ENCODE peak calls at places on chromosomes 13 and 19, in four cellular contexts. B, Y, O and A are unnamed samples.
A peak's percentile ranks its signal among the peaks of the same experiment; 100 is the strongest.

GRCh38 chr13:35512271-35512920 is 35.9 kb upstream of the MAB21L1 start:
- DNase-seq in B (no peak), Y (no peak), O (no peak), A (no peak)

GRCh38 chr13:79937311-79938243 is 403.3 kb downstream of the SPRY2 start:
- DNase-seq in B (no peak), Y (no peak), O (no peak), A (no peak)

GRCh38 chr19:49879243-49879960 is 1.9 kb downstream of the TBC1D17 start:
- DNase-seq in B (no peak), Y (no peak), O (no peak), A (peak; percentile 73)

GRCh38 chr13:50227356-50227755 is 212.1 kb downstream of the KCNRG start:
- DNase-seq in B (no peak), Y (no peak), O (no peak), A (no peak)

GRCh38 chr13:108407495-108407894 is 138.0 kb downstream of the TNFSF13B start:
- DNase-seq in B (peak; percentile 2), Y (no peak), O (no peak), A (no peak)

GRCh38 chr13:73110814-73111213 is 52.0 kb downstream of the KLF5 start:
- DNase-seq in B (no peak), Y (no peak), O (no peak), A (no peak)

GRCh38 chr13:29935309-29935981 is 85.0 kb upstream of the UBL3 start:
- DNase-seq in B (peak; percentile 74), Y (no peak), O (no peak), A (no peak)

GRCh38 chr19:44951179-44952159 is 3.7 kb upstream of the CLPTM1 start:
- DNase-seq in B (no peak), Y (peak; percentile 87), O (peak; percentile 85), A (peak; percentile 85)

GRCh38 chr13:93249259-93249917 is 22.8 kb downstream of the GPC6 start:
- DNase-seq in B (no peak), Y (peak; percentile 52), O (peak; percentile 90), A (peak; percentile 58)

GRCh38 chr13:26880741-26881140 is 120.2 kb upstream of the GPR12 start:
- DNase-seq in B (no peak), Y (no peak), O (no peak), A (no peak)

GRCh38 chr19:49085868-49086232 is 599 bp downstream of the SNRNP70 start:
- DNase-seq in B (no peak), Y (no peak), O (no peak), A (no peak)

GRCh38 chr19:49019242-49019932 is 2.5 kb upstream of the LHB start:
- DNase-seq in B (no peak), Y (peak; percentile 91), O (peak; percentile 67), A (peak; percentile 74)

GRCh38 chr19:18002347-18002850 is 5.6 kb upstream of the ARRDC2 start:
- DNase-seq in B (no peak), Y (no peak), O (no peak), A (no peak)

GRCh38 chr19:13056052-13056660 is 46.5 kb downstream of the LYL1 start:
- DNase-seq in B (no peak), Y (no peak), O (no peak), A (no peak)

GRCh38 chr19:18908917-18909619 is 10.1 kb downstream of the COPE start:
- DNase-seq in B (no peak), Y (no peak), O (no peak), A (no peak)

GRCh38 chr13:34435338-34435737 is 506.7 kb upstream of the NBEA start:
- DNase-seq in B (no peak), Y (no peak), O (no peak), A (no peak)

GRCh38 chr13:111112196-111112595 is 2.9 kb upstream of the ARHGEF7 start:
- DNase-seq in B (no peak), Y (no peak), O (no peak), A (no peak)

GRCh38 chr19:34732548-34733255 is 1.3 kb upstream of the ZNF181 start:
- DNase-seq in B (no peak), Y (peak; percentile 67), O (no peak), A (no peak)

GRCh38 chr19:4575267-4575793 is 15.8 kb upstream of the SEMA6B start:
- DNase-seq in B (no peak), Y (peak; percentile 73), O (peak; percentile 70), A (peak; percentile 94)

GRCh38 chr19:12946092-12946845 is 607 bp downstream of the RAD23A start:
- DNase-seq in B (no peak), Y (peak; percentile 85), O (peak; percentile 71), A (peak; percentile 67)

GRCh38 chr13:73168993-73169401 is 110.2 kb downstream of the KLF5 start:
- DNase-seq in B (no peak), Y (no peak), O (no peak), A (no peak)

GRCh38 chr13:38902551-38902950 is 88.1 kb downstream of the STOML3 start:
- DNase-seq in B (no peak), Y (no peak), O (no peak), A (no peak)

GRCh38 chr19:28359819-28360414 is 853.0 kb downstream of the UQCRFS1 start:
- DNase-seq in B (no peak), Y (no peak), O (no peak), A (no peak)

GRCh38 chr13:109784590-109785140 is 1.7 kb downstream of the IRS2 start:
- DNase-seq in B (no peak), Y (no peak), O (no peak), A (no peak)

GRCh38 chr13:112752711-112753541 is 63.1 kb downstream of the ATP11A start:
- DNase-seq in B (no peak), Y (no peak), O (no peak), A (peak; percentile 8)

GRCh38 chr13:25927363-25927762 is 124.5 kb downstream of the SHISA2 start:
- DNase-seq in B (no peak), Y (no peak), O (no peak), A (no peak)

GRCh38 chr13:78382481-78382880 is 220.9 kb downstream of the POU4F1 start:
- DNase-seq in B (no peak), Y (no peak), O (no peak), A (no peak)

DNA sequence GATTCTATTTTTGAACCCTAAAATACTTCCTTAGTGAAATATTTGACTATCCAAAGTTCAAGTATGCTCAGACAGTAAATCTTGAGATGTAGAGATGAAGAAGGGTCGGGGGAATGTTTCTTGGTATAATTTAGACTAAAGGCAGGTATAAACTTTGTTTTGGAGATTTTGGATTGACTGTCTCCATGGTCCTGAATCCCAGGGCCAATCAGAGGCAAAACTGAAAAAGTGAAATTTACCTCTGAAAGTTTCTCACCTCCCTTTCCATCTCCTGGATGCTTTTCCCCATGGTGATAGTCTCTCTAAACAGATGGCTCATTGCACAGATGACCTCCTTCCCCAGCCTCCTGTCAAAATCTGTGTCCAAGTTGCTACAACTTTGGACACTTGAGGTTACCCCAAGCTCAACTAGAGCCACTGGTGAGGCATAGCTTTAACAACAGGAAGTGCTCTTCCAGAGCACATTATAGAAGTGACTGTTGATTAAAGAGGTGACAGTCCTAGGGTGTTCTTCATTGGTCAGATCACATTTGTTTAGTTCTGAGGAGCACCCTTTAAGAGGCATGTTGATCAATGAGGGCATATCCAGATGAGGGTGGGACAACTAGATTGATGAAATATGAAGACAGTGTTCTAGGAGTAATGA is 128.4 kb downstream of the AKAP11 start:
- DNase-seq in B (no peak), Y (no peak), O (no peak), A (no peak)
- TF ChIP-seq REST in B (peak; percentile 62), Y (no peak), O (no peak), A (peak; percentile 28)

GRCh38 chr19:6720369-6721112 is at the start of gene C3:
- DNase-seq in B (no peak), Y (peak; percentile 44), O (peak; percentile 96), A (peak; percentile 62)
- TF ChIP-seq KDM1A in B (no peak), Y (no peak), O (peak; percentile 62), A (no peak)

GRCh38 chr13:60572003-60572792 is 175.2 kb downstream of the TDRD3 start:
- DNase-seq in B (no peak), Y (no peak), O (peak; percentile 83), A (no peak)
- TF ChIP-seq BHLHE40 in B (no peak), Y (no peak), O (peak; percentile 45), A (no peak)

GRCh38 chr19:57668635-57669034 is at the start of gene ZSCAN4:
- DNase-seq in B (no peak), Y (no peak), O (no peak), A (no peak)

GRCh38 chr19:57667220-57667619 is 1.5 kb upstream of the ZSCAN4 start:
- DNase-seq in B (no peak), Y (no peak), O (no peak), A (no peak)

GRCh38 chr19:57665261-57665806 is 3.4 kb upstream of the ZSCAN4 start:
- DNase-seq in B (no peak), Y (no peak), O (no peak), A (no peak)

DNA sequence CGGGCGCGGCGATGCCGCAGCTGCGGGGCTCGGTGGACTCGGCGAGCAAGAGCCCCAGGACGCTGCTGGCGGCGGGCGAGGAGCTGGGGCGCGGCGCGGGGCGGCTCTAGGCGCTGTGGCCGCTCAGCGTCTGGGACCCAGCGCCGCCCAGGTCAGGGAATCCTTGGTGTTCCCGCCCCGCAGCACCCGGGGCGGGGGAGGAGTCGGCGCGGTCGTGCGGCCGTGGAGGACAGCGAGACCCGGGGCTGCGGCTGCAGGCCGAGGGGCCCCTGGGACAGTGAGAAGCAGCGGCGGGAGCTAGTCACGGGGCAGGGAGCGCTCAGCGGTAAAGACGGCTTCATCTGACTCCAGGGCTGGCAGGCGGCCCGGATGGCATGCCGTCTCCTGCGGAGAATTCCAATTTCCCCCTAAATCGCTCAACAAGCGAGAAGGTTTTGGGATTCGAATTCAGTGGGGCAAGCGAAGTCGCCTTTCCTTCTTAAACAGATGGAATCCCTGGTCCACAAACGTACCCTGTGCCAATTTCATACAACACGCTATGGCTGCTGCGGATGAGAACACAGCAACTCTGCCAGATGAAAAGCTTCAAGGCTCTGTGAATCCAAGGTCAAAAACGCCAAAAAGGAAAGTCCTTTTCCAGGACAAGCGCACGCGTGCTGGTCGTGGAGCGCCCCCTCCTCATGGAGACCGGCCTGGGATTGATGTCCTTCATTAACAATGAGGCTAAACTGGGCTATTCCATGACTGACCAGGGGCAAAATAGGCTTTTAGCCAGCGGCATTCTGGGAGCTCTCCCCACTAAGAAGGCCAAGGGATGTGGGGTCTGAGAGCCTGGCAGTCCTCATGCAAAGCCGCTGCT is 4.2 kb upstream of the ZSCAN4 start:
- DNase-seq in B (no peak), Y (peak; percentile 55), O (peak; percentile 39), A (no peak)
- TF ChIP-seq REST in B (no peak), Y (no peak), O (no peak), A (no peak)

GRCh38 chr19:51093510-51094345 is 11.0 kb upstream of the KLK14 start:
- DNase-seq in B (no peak), Y (no peak), O (no peak), A (no peak)

GRCh38 chr19:51096473-51097165 is 11.6 kb downstream of the CTU1 start:
- DNase-seq in B (no peak), Y (no peak), O (no peak), A (peak; percentile 60)

GRCh38 chr19:51097166-51097736 is 11.0 kb downstream of the CTU1 start:
- DNase-seq in B (no peak), Y (peak; percentile 76), O (peak; percentile 34), A (peak; percentile 73)

GRCh38 chr19:51093066-51093465 is 10.4 kb upstream of the KLK14 start:
- DNase-seq in B (no peak), Y (no peak), O (peak; percentile 11), A (no peak)

GRCh38 chr19:51094696-51095279 is 12.1 kb upstream of the KLK14 start:
- DNase-seq in B (no peak), Y (peak; percentile 56), O (peak; percentile 13), A (peak; percentile 62)
- TF ChIP-seq KDM1A in B (no peak), Y (no peak), O (no peak), A (no peak)

GRCh38 chr13:51525567-51526165 is 58.6 kb upstream of the WDFY2 start:
- DNase-seq in B (no peak), Y (no peak), O (no peak), A (peak; percentile 32)
- TF ChIP-seq BHLHE40 in B (no peak), Y (no peak), O (no peak), A (no peak)

GRCh38 chr19:53896682-53897081 is 12.4 kb upstream of the CACNG7 start:
- DNase-seq in B (no peak), Y (no peak), O (no peak), A (no peak)
- TF ChIP-seq REST in B (no peak), Y (no peak), O (peak; percentile 23), A (peak; percentile 80)